ENCODE peak calls at places on chromosome 13, in four cellular contexts. One of them, this sample, is unnamed.

GRCh38 chr13:48985751-48986150 is 10.0 kb downstream of the FNDC3A start:
- DNase-seq in stimulated activated CD8-positive, alpha-beta memory T cell treated with anti-CD3 and anti-CD28 coated beads, Interleukin-15, amount 100 ng/mL, for 1 hour: no peak
- DNase-seq in NCI-H1092: no peak
- DNase-seq in progenitor cell of endocrine pancreas: no peak
- DNase-seq in this sample: no peak

GRCh38 chr13:106349080-106349841 is 186.2 kb downstream of the EFNB2 start:
- DNase-seq in NCI-H1092: peak
- DNase-seq in stimulated activated CD8-positive, alpha-beta memory T cell treated with anti-CD3 and anti-CD28 coated beads, Interleukin-15, amount 100 ng/mL, for 1 hour: no peak
- DNase-seq in progenitor cell of endocrine pancreas: peak
- DNase-seq in this sample: peak

GRCh38 chr13:76684336-76684735 is 201.9 kb downstream of the KCTD12 start:
- DNase-seq in NCI-H1092: no peak
- DNase-seq in stimulated activated CD8-positive, alpha-beta memory T cell treated with anti-CD3 and anti-CD28 coated beads, Interleukin-15, amount 100 ng/mL, for 1 hour: no peak
- DNase-seq in progenitor cell of endocrine pancreas: no peak
- DNase-seq in this sample: no peak

GRCh38 chr13:64234255-64234654 is 2818.6 kb upstream of the PCDH20 start:
- DNase-seq in NCI-H1092: no peak
- DNase-seq in stimulated activated CD8-positive, alpha-beta memory T cell treated with anti-CD3 and anti-CD28 coated beads, Interleukin-15, amount 100 ng/mL, for 1 hour: no peak
- DNase-seq in progenitor cell of endocrine pancreas: no peak
- DNase-seq in this sample: no peak

GRCh38 chr13:73967397-73968165 is 166.6 kb downstream of the KLF12 start:
- DNase-seq in NCI-H1092: no peak
- DNase-seq in progenitor cell of endocrine pancreas: no peak
- DNase-seq in stimulated activated CD8-positive, alpha-beta memory T cell treated with anti-CD3 and anti-CD28 coated beads, Interleukin-15, amount 100 ng/mL, for 1 hour: no peak
- DNase-seq in this sample: no peak

GRCh38 chr13:42745655-42746054 is 35.7 kb upstream of the FAM216B start:
- DNase-seq in NCI-H1092: no peak
- DNase-seq in stimulated activated CD8-positive, alpha-beta memory T cell treated with anti-CD3 and anti-CD28 coated beads, Interleukin-15, amount 100 ng/mL, for 1 hour: no peak
- DNase-seq in progenitor cell of endocrine pancreas: no peak
- DNase-seq in this sample: no peak

GRCh38 chr13:113598481-113598880 is 13.9 kb downstream of the TFDP1 start:
- DNase-seq in stimulated activated CD8-positive, alpha-beta memory T cell treated with anti-CD3 and anti-CD28 coated beads, Interleukin-15, amount 100 ng/mL, for 1 hour: no peak
- DNase-seq in NCI-H1092: no peak
- DNase-seq in progenitor cell of endocrine pancreas: no peak
- DNase-seq in this sample: no peak

GRCh38 chr13:90533866-90534265 is 813.6 kb upstream of the MIR17HG start:
- DNase-seq in progenitor cell of endocrine pancreas: no peak
- DNase-seq in stimulated activated CD8-positive, alpha-beta memory T cell treated with anti-CD3 and anti-CD28 coated beads, Interleukin-15, amount 100 ng/mL, for 1 hour: no peak
- DNase-seq in NCI-H1092: no peak
- DNase-seq in this sample: no peak

This sample was measured in NCI-H1105.